ENCODE peak calls at places on chromosomes 16 and 17, in five cellular contexts. One of them, this sample, is unnamed.

GRCh38 chr17:27049104-27049784 is 244.7 kb upstream of the WSB1 start:
- DNase-seq in stomach: no peak
- DNase-seq in PC-3: peak; percentile 56
- DNase-seq in Caco-2: no peak
- DNase-seq in transverse colon: no peak
- DNase-seq in this sample: no peak

GRCh38 chr17:42819939-42820535 is 4.0 kb downstream of the BECN1 start:
- DNase-seq in Caco-2: peak; percentile 74
- DNase-seq in stomach: peak; percentile 71
- DNase-seq in transverse colon: peak; percentile 66
- DNase-seq in PC-3: peak; percentile 69
- DNase-seq in this sample: peak; percentile 50

GRCh38 chr16:9761870-9762269 is 420.4 kb downstream of the GRIN2A start:
- DNase-seq in Caco-2: no peak
- DNase-seq in stomach: no peak
- DNase-seq in transverse colon: no peak
- DNase-seq in PC-3: no peak
- DNase-seq in this sample: no peak

GRCh38 chr17:83079766-83080616 is 582 bp downstream of the METRNL start:
- DNase-seq in Caco-2: no peak
- DNase-seq in PC-3: no peak
- DNase-seq in stomach: no peak
- DNase-seq in transverse colon: no peak
- DNase-seq in this sample: no peak

GRCh38 chr17:7058831-7059447 is 15.0 kb upstream of the SLC16A11 start:
- DNase-seq in transverse colon: no peak
- DNase-seq in Caco-2: no peak
- DNase-seq in PC-3: no peak
- DNase-seq in stomach: no peak
- DNase-seq in this sample: no peak

GRCh38 chr16:12132290-12132689 is 155.8 kb downstream of the SNX29 start:
- DNase-seq in transverse colon: no peak
- DNase-seq in stomach: no peak
- DNase-seq in Caco-2: no peak
- DNase-seq in PC-3: no peak
- DNase-seq in this sample: no peak

GRCh38 chr17:37327341-37328090 is 48.3 kb upstream of the C17orf78 start:
- DNase-seq in transverse colon: no peak
- DNase-seq in stomach: no peak
- DNase-seq in Caco-2: no peak
- DNase-seq in PC-3: no peak
- DNase-seq in this sample: no peak

GRCh38 chr16:73151225-73151624 is 103.3 kb upstream of the ZFHX3 start:
- DNase-seq in PC-3: no peak
- DNase-seq in Caco-2: no peak
- DNase-seq in stomach: no peak
- DNase-seq in transverse colon: no peak
- DNase-seq in this sample: no peak

GRCh38 chr16:2280981-2281542 is 13.1 kb upstream of the RNPS1 start:
- DNase-seq in PC-3: no peak
- DNase-seq in stomach: no peak
- DNase-seq in transverse colon: no peak
- DNase-seq in Caco-2: no peak
- DNase-seq in this sample: no peak

GRCh38 chr17:44828919-44829557 is 1.0 kb downstream of the GJC1 start:
- DNase-seq in stomach: no peak
- DNase-seq in PC-3: peak; percentile 47
- DNase-seq in transverse colon: no peak
- DNase-seq in Caco-2: no peak
- DNase-seq in this sample: no peak

DNA sequence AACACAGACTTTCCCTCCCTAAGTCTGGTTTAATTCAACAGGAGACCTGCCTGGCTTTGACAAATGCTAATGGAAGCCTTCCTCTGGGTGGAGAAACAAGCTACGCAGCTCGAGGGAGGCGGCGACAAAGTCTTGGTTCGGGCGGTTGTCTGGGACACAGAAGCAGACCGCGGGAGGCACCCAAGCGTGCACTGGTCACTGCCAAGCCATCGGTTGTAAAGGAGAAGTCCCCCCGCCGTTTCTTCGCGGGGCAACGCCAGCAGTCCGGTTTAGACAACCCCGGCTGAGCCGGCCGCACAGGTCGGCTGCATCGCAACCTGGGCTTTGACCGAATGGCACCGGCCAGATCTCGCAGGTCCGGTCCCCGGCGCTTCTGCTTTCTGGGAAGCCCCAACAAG is 586 bp downstream of the GLYR1 start:
- DNase-seq in PC-3: peak; percentile 18
- DNase-seq in Caco-2: peak; percentile 52
- DNase-seq in transverse colon: peak; percentile 71
- DNase-seq in stomach: peak; percentile 66
- DNase-seq in this sample: peak; percentile 59
- TF ChIP-seq CTCF in PC-3: no peak
- TF ChIP-seq CTCF in Caco-2: no peak
- TF ChIP-seq CTCF in transverse colon: no peak
- TF ChIP-seq CTCF in stomach: no peak
- TF ChIP-seq CTCF in this sample: no peak

GRCh38 chr16:24075302-24075701 is 180.8 kb upstream of the CACNG3 start:
- DNase-seq in transverse colon: no peak
- DNase-seq in Caco-2: no peak
- DNase-seq in PC-3: no peak
- DNase-seq in stomach: no peak
- DNase-seq in this sample: no peak
- H3K4me1 ChIP-seq in transverse colon: no peaks in the 10 kb centered on the region
- H3K4me1 ChIP-seq in Caco-2: no peaks in the 10 kb centered on the region
- H3K4me1 ChIP-seq in PC-3: no peaks in the 10 kb centered on the region
- H3K4me1 ChIP-seq in stomach: no peaks in the 10 kb centered on the region
- H3K4me1 ChIP-seq in this sample: no peaks in the 10 kb centered on the region

GRCh38 chr16:87619360-87620200 is 17.3 kb downstream of the JPH3 start:
- DNase-seq in transverse colon: no peak
- DNase-seq in Caco-2: no peak
- DNase-seq in stomach: no peak
- DNase-seq in PC-3: no peak
- DNase-seq in this sample: no peak
- TF ChIP-seq CTCF in transverse colon: no peak
- TF ChIP-seq CTCF in Caco-2: no peak
- TF ChIP-seq CTCF in stomach: no peak
- TF ChIP-seq CTCF in PC-3: no peak
- TF ChIP-seq CTCF in this sample: no peak

GRCh38 chr16:88782454-88783390 is 2.3 kb downstream of the PIEZO1 start:
- DNase-seq in PC-3: peak; percentile 86
- DNase-seq in stomach: no peak
- DNase-seq in transverse colon: no peak
- DNase-seq in Caco-2: no peak
- DNase-seq in this sample: no peak

GRCh38 chr16:88783391-88784073 is 1.5 kb downstream of the PIEZO1 start:
- DNase-seq in PC-3: peak; percentile 27
- DNase-seq in transverse colon: no peak
- DNase-seq in stomach: peak; percentile 54
- DNase-seq in Caco-2: no peak
- DNase-seq in this sample: no peak

GRCh38 chr16:88785106-88785924 is at the start of gene PIEZO1:
- DNase-seq in PC-3: peak; percentile 53
- DNase-seq in stomach: peak; percentile 82
- DNase-seq in Caco-2: peak; percentile 70
- DNase-seq in transverse colon: peak; percentile 84
- DNase-seq in this sample: peak; percentile 81

GRCh38 chr16:88784074-88784855 is 755 bp downstream of the PIEZO1 start:
- DNase-seq in transverse colon: peak; percentile 74
- DNase-seq in PC-3: peak; percentile 57
- DNase-seq in Caco-2: peak; percentile 78
- DNase-seq in stomach: peak; percentile 66
- DNase-seq in this sample: peak; percentile 82

DNA sequence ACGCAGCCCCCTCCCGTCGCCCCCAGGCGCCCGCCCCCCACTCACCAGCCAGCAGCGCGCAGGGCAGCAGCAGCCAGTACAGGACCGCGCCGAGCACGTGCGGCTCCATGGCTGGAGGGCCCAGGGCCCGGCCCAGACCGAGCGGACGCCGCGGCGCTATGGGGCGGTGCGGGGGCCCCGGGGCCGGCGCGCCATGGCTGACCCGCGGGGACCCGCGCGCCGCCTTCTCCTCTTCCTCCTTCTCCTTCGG is 239 bp downstream of the PIEZO1 start:
- DNase-seq in transverse colon: no peak
- DNase-seq in stomach: no peak
- DNase-seq in PC-3: no peak
- DNase-seq in Caco-2: no peak
- DNase-seq in this sample: no peak
- H3K4me1 ChIP-seq in transverse colon: peaks cover 43% of the 10 kb centered on the region
- H3K4me1 ChIP-seq in stomach: peaks cover 57% of the 10 kb centered on the region
- H3K4me1 ChIP-seq in PC-3: peaks cover 32% of the 10 kb centered on the region
- H3K4me1 ChIP-seq in Caco-2: peaks cover 46% of the 10 kb centered on the region
- H3K4me1 ChIP-seq in this sample: peaks cover 31% of the 10 kb centered on the region

GRCh38 chr16:78331749-78332148 is 232.3 kb downstream of the WWOX start:
- DNase-seq in Caco-2: no peak
- DNase-seq in transverse colon: no peak
- DNase-seq in PC-3: no peak
- DNase-seq in stomach: no peak
- DNase-seq in this sample: no peak
- TF ChIP-seq CTCF in Caco-2: no peak
- TF ChIP-seq CTCF in transverse colon: no peak
- TF ChIP-seq CTCF in PC-3: no peak
- TF ChIP-seq CTCF in stomach: no peak
- TF ChIP-seq CTCF in this sample: no peak

GRCh38 chr17:10121971-10122707 is 76.3 kb downstream of the GAS7 start:
- DNase-seq in PC-3: no peak
- DNase-seq in Caco-2: no peak
- DNase-seq in stomach: no peak
- DNase-seq in transverse colon: no peak
- DNase-seq in this sample: no peak
- H3K4me1 ChIP-seq in PC-3: peaks cover 9% of the 10 kb centered on the region
- H3K4me1 ChIP-seq in Caco-2: no peaks in the 10 kb centered on the region
- H3K4me1 ChIP-seq in stomach: peaks cover 62% of the 10 kb centered on the region
- H3K4me1 ChIP-seq in transverse colon: peaks cover 9% of the 10 kb centered on the region
- H3K4me1 ChIP-seq in this sample: peaks cover 87% of the 10 kb centered on the region

GRCh38 chr17:59846391-59847165 is 46.2 kb downstream of the TUBD1 start:
- DNase-seq in PC-3: peak; percentile 99
- DNase-seq in Caco-2: peak; percentile 79
- DNase-seq in transverse colon: peak; percentile 51
- DNase-seq in stomach: peak; percentile 45
- DNase-seq in this sample: no peak
- TF ChIP-seq CTCF in PC-3: no peak
- TF ChIP-seq CTCF in Caco-2: no peak
- TF ChIP-seq CTCF in transverse colon: no peak
- TF ChIP-seq CTCF in stomach: no peak
- TF ChIP-seq CTCF in this sample: no peak

GRCh38 chr17:72700226-72700625 is 392.3 kb downstream of the SLC39A11 start:
- DNase-seq in PC-3: no peak
- DNase-seq in Caco-2: no peak
- DNase-seq in transverse colon: no peak
- DNase-seq in stomach: no peak
- DNase-seq in this sample: no peak

GRCh38 chr17:72696156-72696555 is 396.3 kb downstream of the SLC39A11 start:
- DNase-seq in stomach: no peak
- DNase-seq in PC-3: no peak
- DNase-seq in Caco-2: no peak
- DNase-seq in transverse colon: no peak
- DNase-seq in this sample: no peak

GRCh38 chr17:72702136-72702735 is 390.3 kb downstream of the SLC39A11 start:
- DNase-seq in stomach: no peak
- DNase-seq in PC-3: peak; percentile 93
- DNase-seq in transverse colon: no peak
- DNase-seq in Caco-2: no peak
- DNase-seq in this sample: no peak

GRCh38 chr17:72697602-72698146 is 394.8 kb downstream of the SLC39A11 start:
- DNase-seq in stomach: no peak
- DNase-seq in PC-3: peak; percentile 18
- DNase-seq in Caco-2: no peak
- DNase-seq in transverse colon: no peak
- DNase-seq in this sample: no peak

DNA sequence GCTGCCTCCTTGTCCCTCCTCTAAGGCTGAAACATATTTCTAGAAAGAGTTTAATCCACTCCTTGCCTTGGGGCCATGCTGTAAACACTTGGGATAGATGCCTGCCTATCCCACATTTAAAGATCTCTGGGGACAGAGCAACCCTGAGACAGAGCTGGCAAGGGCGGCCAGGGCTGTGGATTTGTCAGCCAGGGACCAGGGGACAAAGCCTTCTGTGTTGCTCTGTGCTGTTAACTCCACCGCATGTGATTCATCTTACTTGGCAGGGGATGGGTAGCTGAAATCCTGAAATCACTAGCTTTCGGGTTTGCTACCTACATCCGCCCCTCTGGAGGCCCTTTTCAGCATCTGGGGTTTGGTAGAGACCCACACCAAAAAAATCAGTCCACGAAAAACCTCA is 392.9 kb downstream of the SLC39A11 start:
- DNase-seq in stomach: no peak
- DNase-seq in Caco-2: no peak
- DNase-seq in transverse colon: no peak
- DNase-seq in PC-3: peak; percentile 92
- DNase-seq in this sample: no peak
- H3K4me1 ChIP-seq in stomach: no peaks in the 10 kb centered on the region
- H3K4me1 ChIP-seq in Caco-2: no peaks in the 10 kb centered on the region
- H3K4me1 ChIP-seq in transverse colon: no peaks in the 10 kb centered on the region
- H3K4me1 ChIP-seq in PC-3: peaks cover 55% of the 10 kb centered on the region
- H3K4me1 ChIP-seq in this sample: no peaks in the 10 kb centered on the region

GRCh38 chr17:1724869-1725641 is 551 bp downstream of the WDR81 start:
- DNase-seq in transverse colon: no peak
- DNase-seq in PC-3: no peak
- DNase-seq in Caco-2: no peak
- DNase-seq in stomach: no peak
- DNase-seq in this sample: no peak
- TF ChIP-seq CTCF in transverse colon: no peak
- TF ChIP-seq CTCF in PC-3: no peak
- TF ChIP-seq CTCF in Caco-2: no peak
- TF ChIP-seq CTCF in stomach: no peak
- TF ChIP-seq CTCF in this sample: no peak

This sample was measured in heart left ventricle.